ENCODE peak calls at places on chromosomes 7 and 10, in four cellular contexts. One of them, this sample, is unnamed. For H3K4me1, the result is how much of the 10 kb centered on the place peaks cover.

GRCh38 chr10:27745719-27746363 is at the start of gene MKX:
- DNase-seq in HCT116: no peak
- DNase-seq in spleen: no peak
- DNase-seq in suprapubic skin: no peak
- DNase-seq in this sample: peak

GRCh38 chr10:131681122-131681521 is 219.7 kb upstream of the PPP2R2D start:
- DNase-seq in HCT116: no peak
- DNase-seq in spleen: peak
- DNase-seq in suprapubic skin: no peak
- DNase-seq in this sample: no peak

GRCh38 chr10:123795196-123795780 is 96.3 kb downstream of the CPXM2 start:
- DNase-seq in HCT116: no peak
- DNase-seq in spleen: no peak
- DNase-seq in suprapubic skin: peak
- DNase-seq in this sample: no peak

GRCh38 chr7:112497481-112497880 is 16.7 kb downstream of the LSMEM1 start:
- DNase-seq in HCT116: no peak
- DNase-seq in spleen: no peak
- DNase-seq in suprapubic skin: no peak
- DNase-seq in this sample: no peak

GRCh38 chr7:98165827-98166667 is 45.2 kb upstream of the BHLHA15 start:
- DNase-seq in HCT116: peak
- DNase-seq in spleen: peak
- DNase-seq in suprapubic skin: no peak
- DNase-seq in this sample: peak

GRCh38 chr10:29535778-29536459 is 98.9 kb downstream of the SVIL start:
- DNase-seq in HCT116: no peak
- DNase-seq in spleen: no peak
- DNase-seq in suprapubic skin: no peak
- DNase-seq in this sample: no peak

GRCh38 chr10:10644317-10645111 is 373.2 kb upstream of the CELF2 start:
- DNase-seq in HCT116: no peak
- DNase-seq in spleen: no peak
- DNase-seq in suprapubic skin: no peak
- DNase-seq in this sample: no peak

GRCh38 chr10:113681533-113682470 is 2.1 kb downstream of the CASP7 start:
- DNase-seq in HCT116: no peak
- DNase-seq in spleen: no peak
- DNase-seq in suprapubic skin: no peak
- DNase-seq in this sample: no peak

GRCh38 chr7:36513393-36513792 is 123.7 kb downstream of the ANLN start:
- DNase-seq in HCT116: no peak
- DNase-seq in spleen: no peak
- DNase-seq in suprapubic skin: peak
- DNase-seq in this sample: no peak

GRCh38 chr10:23157239-23157661 is 34.9 kb upstream of the PTF1A start:
- DNase-seq in HCT116: no peak
- DNase-seq in spleen: no peak
- DNase-seq in suprapubic skin: no peak
- DNase-seq in this sample: no peak

GRCh38 chr7:113880467-113881040 is 38.3 kb downstream of the PPP1R3A start:
- DNase-seq in HCT116: no peak
- DNase-seq in spleen: no peak
- DNase-seq in suprapubic skin: no peak
- DNase-seq in this sample: no peak

GRCh38 chr7:80869821-80870751 is 48.8 kb downstream of the SEMA3C start:
- DNase-seq in HCT116: no peak
- DNase-seq in spleen: no peak
- DNase-seq in suprapubic skin: no peak
- DNase-seq in this sample: no peak

GRCh38 chr10:7410800-7411670 is at the start of gene SFMBT2:
- DNase-seq in HCT116: no peak
- DNase-seq in spleen: peak
- DNase-seq in suprapubic skin: peak
- DNase-seq in this sample: peak

GRCh38 chr7:77799078-77799964 is 748 bp downstream of the PHTF2 start:
- DNase-seq in HCT116: peak
- DNase-seq in spleen: peak
- DNase-seq in suprapubic skin: peak
- DNase-seq in this sample: peak

GRCh38 chr7:1123721-1124120 is 35.8 kb downstream of the GPER1 start:
- DNase-seq in HCT116: no peak
- DNase-seq in spleen: no peak
- DNase-seq in suprapubic skin: peak
- DNase-seq in this sample: no peak

GRCh38 chr7:12032146-12032545 is 178.9 kb upstream of the TMEM106B start:
- DNase-seq in HCT116: no peak
- DNase-seq in spleen: no peak
- DNase-seq in suprapubic skin: no peak
- DNase-seq in this sample: no peak

GRCh38 chr7:28520074-28521015 is 108.0 kb downstream of the CREB5 start:
- DNase-seq in HCT116: no peak
- DNase-seq in spleen: no peak
- DNase-seq in suprapubic skin: no peak
- DNase-seq in this sample: peak

GRCh38 chr10:37727491-37728352 is 129.7 kb downstream of the ZNF248 start:
- DNase-seq in HCT116: no peak
- DNase-seq in spleen: no peak
- DNase-seq in suprapubic skin: no peak
- DNase-seq in this sample: no peak

GRCh38 chr10:99551158-99551557 is 18.4 kb downstream of the NKX2-3 start:
- DNase-seq in HCT116: no peak
- DNase-seq in spleen: no peak
- DNase-seq in suprapubic skin: no peak
- DNase-seq in this sample: no peak

GRCh38 chr7:44955733-44956132 is 23.1 kb downstream of the MYO1G start:
- DNase-seq in HCT116: no peak
- DNase-seq in spleen: no peak
- DNase-seq in suprapubic skin: no peak
- DNase-seq in this sample: no peak

GRCh38 chr7:54995631-54996340 is 23.0 kb upstream of the EGFR start:
- DNase-seq in HCT116: peak
- DNase-seq in spleen: no peak
- DNase-seq in suprapubic skin: no peak
- DNase-seq in this sample: peak

GRCh38 chr10:21372651-21373410 is 152.7 kb downstream of the SKIDA1 start:
- DNase-seq in HCT116: peak
- DNase-seq in spleen: no peak
- DNase-seq in suprapubic skin: no peak
- DNase-seq in this sample: peak

GRCh38 chr7:67371429-67372305 is 375.0 kb downstream of the TYW1 start:
- DNase-seq in HCT116: peak
- DNase-seq in spleen: peak
- DNase-seq in suprapubic skin: no peak
- DNase-seq in this sample: peak

GRCh38 chr10:77160679-77161078 is 476.9 kb downstream of the KCNMA1 start:
- DNase-seq in HCT116: no peak
- DNase-seq in spleen: no peak
- DNase-seq in suprapubic skin: no peak
- DNase-seq in this sample: no peak

GRCh38 chr7:157442456-157442855 is 105.7 kb downstream of the DNAJB6 start:
- DNase-seq in HCT116: no peak
- DNase-seq in spleen: peak
- DNase-seq in suprapubic skin: peak
- DNase-seq in this sample: no peak

GRCh38 chr7:57772126-57772924 is 322.3 kb downstream of the ZNF716 start:
- DNase-seq in HCT116: no peak
- DNase-seq in spleen: no peak
- DNase-seq in suprapubic skin: no peak
- DNase-seq in this sample: no peak

GRCh38 chr10:91614254-91614624 is 18.6 kb downstream of the PPP1R3C start:
- DNase-seq in HCT116: no peak
- DNase-seq in spleen: no peak
- DNase-seq in suprapubic skin: no peak
- DNase-seq in this sample: no peak

GRCh38 chr10:47181057-47181849 is 118.7 kb upstream of the GDF10 start:
- DNase-seq in HCT116: no peak
- DNase-seq in spleen: peak
- DNase-seq in suprapubic skin: no peak
- DNase-seq in this sample: no peak

GRCh38 chr7:156985101-156985967 is 25.1 kb downstream of the MNX1 start:
- DNase-seq in HCT116: no peak
- DNase-seq in spleen: no peak
- DNase-seq in suprapubic skin: peak
- DNase-seq in this sample: no peak

GRCh38 chr10:63375859-63376258 is 89.9 kb downstream of the JMJD1C start:
- DNase-seq in HCT116: no peak
- DNase-seq in spleen: no peak
- DNase-seq in suprapubic skin: no peak
- DNase-seq in this sample: no peak

GRCh38 chr7:92622680-92623079 is 32.5 kb upstream of the FAM133B start:
- DNase-seq in HCT116: no peak
- DNase-seq in spleen: no peak
- DNase-seq in suprapubic skin: no peak
- DNase-seq in this sample: no peak
- H3K27ac ChIP-seq in HCT116: no peak
- H3K27ac ChIP-seq in spleen: no peak
- H3K27ac ChIP-seq in suprapubic skin: no peak
- H3K27ac ChIP-seq in this sample: no peak

DNA sequence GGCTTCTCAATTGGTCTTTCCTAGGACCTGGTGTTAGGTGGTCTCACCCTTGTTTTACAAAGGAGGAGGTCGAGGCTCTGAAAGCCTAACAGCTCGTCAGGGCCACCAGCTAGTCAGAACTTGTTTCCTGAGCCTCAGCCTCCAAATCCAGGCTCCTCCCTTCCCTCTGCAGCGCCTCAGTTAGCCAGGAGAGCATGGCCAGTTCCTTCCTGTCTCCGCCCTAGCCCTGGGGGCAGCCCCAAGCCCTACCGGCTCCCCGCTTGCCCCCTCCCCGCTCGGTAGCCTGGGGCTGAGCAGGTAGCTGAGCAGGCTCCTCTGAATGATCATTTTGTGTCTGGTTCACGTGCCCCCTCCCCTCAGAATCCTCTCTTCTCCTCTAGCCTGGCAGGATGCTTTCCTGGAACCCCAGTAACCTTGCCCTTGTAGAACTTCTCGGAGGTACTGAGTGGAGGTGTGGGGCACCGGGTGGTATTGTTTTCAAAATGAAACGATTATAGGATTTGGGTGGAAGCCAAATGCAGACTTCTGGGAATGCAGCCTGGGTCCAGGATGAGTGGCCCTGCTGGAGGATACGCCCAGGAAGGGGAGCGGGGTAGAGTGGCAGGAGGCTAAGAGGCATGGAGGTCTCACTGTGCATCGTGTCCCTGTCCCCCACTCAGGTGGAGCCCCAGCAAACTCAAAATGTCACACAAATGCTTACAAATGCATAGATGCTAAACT is 109.3 kb upstream of the PPIF start:
- DNase-seq in HCT116: no peak
- DNase-seq in spleen: no peak
- DNase-seq in suprapubic skin: no peak
- DNase-seq in this sample: no peak
- H3K4me1 ChIP-seq in HCT116: under half
- H3K4me1 ChIP-seq in spleen: under half
- H3K4me1 ChIP-seq in suprapubic skin: half or more
- H3K4me1 ChIP-seq in this sample: under half

DNA sequence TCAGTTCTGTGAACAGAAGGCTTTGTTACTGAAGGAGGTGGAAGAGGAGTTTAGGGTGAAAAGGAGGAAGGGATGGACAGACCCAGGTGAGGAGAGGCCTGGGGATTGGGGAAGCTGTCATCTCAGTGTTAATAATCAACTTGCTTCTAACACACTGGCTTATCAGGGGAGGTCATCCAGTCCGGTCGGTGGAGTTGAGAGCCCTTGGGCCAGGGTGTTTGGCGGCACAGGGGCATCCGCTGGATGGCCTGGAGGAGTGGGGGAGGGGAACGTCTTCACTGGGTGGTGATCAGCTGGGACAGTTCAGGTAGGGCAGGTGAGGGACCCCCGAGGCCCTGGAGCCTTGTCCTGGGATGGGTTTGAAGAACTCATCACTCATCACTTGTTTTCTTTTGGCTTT is 33.9 kb downstream of the SHH start:
- DNase-seq in HCT116: no peak
- DNase-seq in spleen: no peak
- DNase-seq in suprapubic skin: no peak
- DNase-seq in this sample: no peak
- TF ChIP-seq POLR2AphosphoS5 in HCT116: no peak
- TF ChIP-seq POLR2AphosphoS5 in spleen: peak
- TF ChIP-seq POLR2AphosphoS5 in suprapubic skin: no peak
- TF ChIP-seq POLR2AphosphoS5 in this sample: no peak

DNA sequence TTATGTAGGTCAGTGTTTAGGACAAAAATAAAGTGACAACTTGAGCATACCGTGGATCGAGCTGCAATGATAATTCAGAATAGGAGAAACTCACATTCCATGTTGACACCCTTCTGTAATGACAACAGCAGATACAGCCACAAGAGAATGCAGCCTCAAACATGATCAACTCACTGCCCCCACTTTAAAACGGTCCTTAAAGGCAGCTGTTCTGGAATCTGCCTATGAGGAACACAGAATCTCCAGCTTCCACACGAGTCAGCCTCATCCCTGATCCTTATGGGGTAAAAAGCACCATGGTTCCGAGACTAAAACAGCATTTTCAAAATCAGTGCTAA is 32.5 kb upstream of the DAGLB start:
- DNase-seq in HCT116: no peak
- DNase-seq in spleen: no peak
- DNase-seq in suprapubic skin: no peak
- DNase-seq in this sample: no peak
- H3K27ac ChIP-seq in HCT116: no peak
- H3K27ac ChIP-seq in spleen: no peak
- H3K27ac ChIP-seq in suprapubic skin: no peak
- H3K27ac ChIP-seq in this sample: no peak

GRCh38 chr10:102775201-102775972 is 31.6 kb downstream of the WBP1L start:
- DNase-seq in HCT116: no peak
- DNase-seq in spleen: no peak
- DNase-seq in suprapubic skin: no peak
- DNase-seq in this sample: peak
- H3K4me1 ChIP-seq in HCT116: under half
- H3K4me1 ChIP-seq in spleen: under half
- H3K4me1 ChIP-seq in suprapubic skin: half or more
- H3K4me1 ChIP-seq in this sample: under half

GRCh38 chr7:17671956-17672355 is 268.3 kb downstream of the SNX13 start:
- DNase-seq in HCT116: no peak
- DNase-seq in spleen: no peak
- DNase-seq in suprapubic skin: no peak
- DNase-seq in this sample: no peak
- TF ChIP-seq POLR2AphosphoS5 in HCT116: no peak
- TF ChIP-seq POLR2AphosphoS5 in spleen: no peak
- TF ChIP-seq POLR2AphosphoS5 in suprapubic skin: no peak
- TF ChIP-seq POLR2AphosphoS5 in this sample: no peak

DNA sequence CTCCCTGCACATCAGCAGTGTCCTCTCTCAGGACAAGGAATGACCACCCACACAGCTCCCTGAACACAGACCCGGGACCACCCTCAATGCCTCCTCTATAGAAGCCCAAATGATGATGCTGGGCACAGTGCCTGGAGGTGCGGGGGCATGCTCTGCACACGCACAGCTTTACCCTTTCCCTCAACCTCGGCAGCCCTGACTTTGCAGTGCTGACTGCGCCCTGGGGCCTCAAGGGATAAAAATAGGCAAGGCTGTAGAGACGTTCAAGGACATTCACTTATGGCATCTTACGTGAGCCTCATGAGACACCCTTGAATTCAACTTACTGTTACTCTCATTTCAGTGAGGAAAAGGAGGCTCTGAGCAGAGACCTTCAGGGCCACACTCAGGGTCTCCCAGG is 521.6 kb upstream of the MGMT start:
- DNase-seq in HCT116: no peak
- DNase-seq in spleen: no peak
- DNase-seq in suprapubic skin: no peak
- DNase-seq in this sample: no peak
- H3K27ac ChIP-seq in HCT116: no peak
- H3K27ac ChIP-seq in spleen: no peak
- H3K27ac ChIP-seq in suprapubic skin: no peak
- H3K27ac ChIP-seq in this sample: no peak

GRCh38 chr7:65454479-65454878 is 80.8 kb downstream of the ZNF92 start:
- DNase-seq in HCT116: no peak
- DNase-seq in spleen: no peak
- DNase-seq in suprapubic skin: no peak
- DNase-seq in this sample: no peak
- H3K4me1 ChIP-seq in HCT116: under half
- H3K4me1 ChIP-seq in spleen: under half
- H3K4me1 ChIP-seq in suprapubic skin: under half
- H3K4me1 ChIP-seq in this sample: under half